ENCODE peak calls at places on chromosomes 11 and 22, in five cellular contexts. J, V, I, T and U are unnamed samples.

GRCh38 chr11:109062445-109062844 is 359.5 kb upstream of the C11orf87 start:
- DNase-seq in J (peak), V (no peak), I (peak), T (no peak), U (no peak)

GRCh38 chr22:44363214-44363979 is 50.6 kb upstream of the SHISAL1 start:
- DNase-seq in J (peak), V (no peak), I (peak), T (peak), U (no peak)

GRCh38 chr11:113256431-113257227 is 57.8 kb upstream of the TTC12 start:
- DNase-seq in J (no peak), V (no peak), I (no peak), T (no peak), U (no peak)

GRCh38 chr11:88337342-88338222 is at the start of gene CTSC:
- DNase-seq in J (peak), V (peak), I (peak), T (peak), U (peak)

GRCh38 chr11:94740083-94740974 is 27.8 kb upstream of the AMOTL1 start:
- DNase-seq in J (no peak), V (no peak), I (peak), T (no peak), U (peak)

GRCh38 chr11:116960916-116961315 is 123.5 kb upstream of the APOA1 start:
- DNase-seq in J (peak), V (no peak), I (peak), T (peak), U (no peak)

GRCh38 chr11:96237759-96238158 is 105.2 kb downstream of the MAML2 start:
- DNase-seq in J (no peak), V (no peak), I (peak), T (no peak), U (no peak)

GRCh38 chr11:122807731-122808485 is 30.4 kb upstream of the CRTAM start:
- DNase-seq in J (peak), V (no peak), I (no peak), T (no peak), U (no peak)

GRCh38 chr11:114149689-114150407 is 90.3 kb downstream of the ZBTB16 start:
- DNase-seq in J (no peak), V (no peak), I (peak), T (no peak), U (no peak)

GRCh38 chr11:12109591-12110196 is 696 bp upstream of the MICAL2 start:
- DNase-seq in J (no peak), V (no peak), I (no peak), T (no peak), U (no peak)

GRCh38 chr11:118090545-118091162 is 3.9 kb upstream of the SMIM35 start:
- DNase-seq in J (no peak), V (no peak), I (no peak), T (no peak), U (no peak)
- H2BK120ac ChIP-seq in J (no peak), V (no peak), I (no peak), T (no peak), U (no peak)

GRCh38 chr11:83158965-83159900 is 2.3 kb downstream of the PCF11 start:
- DNase-seq in J (no peak), V (no peak), I (no peak), T (no peak), U (no peak)

GRCh38 chr11:83156150-83156995 is 558 bp upstream of the PCF11 start:
- DNase-seq in J (peak), V (peak), I (peak), T (peak), U (peak)

GRCh38 chr11:83157755-83158473 is 983 bp downstream of the PCF11 start:
- DNase-seq in J (peak), V (no peak), I (peak), T (peak), U (peak)

GRCh38 chr11:83158474-83158786 is 1.5 kb downstream of the PCF11 start:
- DNase-seq in J (no peak), V (no peak), I (no peak), T (no peak), U (no peak)

GRCh38 chr11:83156996-83157754 is at the start of gene PCF11:
- DNase-seq in J (no peak), V (no peak), I (no peak), T (no peak), U (no peak)
- H3K14ac ChIP-seq in J (peak), V (no peak), I (peak), T (peak), U (peak)

GRCh38 chr11:67287355-67288197 is 1.5 kb upstream of the ANKRD13D start:
- DNase-seq in J (no peak), V (no peak), I (no peak), T (no peak), U (no peak)

GRCh38 chr11:67284811-67285540 is 4.1 kb upstream of the ANKRD13D start:
- DNase-seq in J (no peak), V (no peak), I (no peak), T (no peak), U (no peak)

GRCh38 chr11:67285541-67286498 is 3.3 kb upstream of the ANKRD13D start:
- DNase-seq in J (no peak), V (no peak), I (no peak), T (no peak), U (no peak)

GRCh38 chr11:67288198-67288451 is 978 bp upstream of the ANKRD13D start:
- DNase-seq in J (no peak), V (no peak), I (no peak), T (no peak), U (no peak)

DNA sequence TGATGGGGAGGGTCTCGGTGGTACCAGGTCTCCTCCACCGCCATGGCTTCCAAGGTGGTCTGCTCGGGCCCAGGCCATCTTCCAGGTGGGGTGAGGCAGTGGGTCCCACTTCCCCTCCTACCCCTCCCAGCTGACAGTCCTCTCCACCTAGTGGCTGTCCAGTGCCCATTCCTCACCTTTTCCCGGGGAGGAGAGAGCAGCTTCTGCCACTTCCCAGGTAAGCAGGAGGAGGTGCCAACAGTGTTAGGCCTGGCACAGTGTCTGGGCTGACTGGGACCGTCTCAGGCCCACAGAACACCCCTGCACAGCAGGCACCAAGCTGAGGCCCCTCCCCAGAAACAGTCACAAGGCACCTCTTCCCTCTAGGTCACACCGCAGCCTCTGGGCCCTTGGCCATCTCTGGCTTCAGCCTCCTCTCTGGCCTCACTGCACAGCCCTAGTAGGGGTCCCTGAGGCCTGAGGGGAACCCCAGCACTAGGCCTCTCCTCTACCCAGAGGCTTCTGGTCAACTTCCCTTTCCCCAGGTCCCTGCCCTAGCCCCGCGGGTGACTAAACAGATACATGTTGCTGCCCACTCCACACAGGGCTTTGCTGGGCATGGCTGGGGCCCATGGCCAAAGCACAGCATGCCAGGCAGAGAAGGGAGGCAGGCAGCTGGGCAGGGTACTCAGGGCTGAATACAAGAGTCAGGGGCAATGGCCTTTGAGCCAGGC is 2.3 kb upstream of the ANKRD13D start:
- DNase-seq in J (no peak), V (no peak), I (no peak), T (no peak), U (no peak)
- H3K4me3 ChIP-seq in J (no peak), V (no peak), I (no peak), T (no peak), U (no peak)

GRCh38 chr11:120403966-120404365 is 67.8 kb downstream of the ARHGEF12 start:
- DNase-seq in J (no peak), V (no peak), I (no peak), T (no peak), U (no peak)
- H2BK120ac ChIP-seq in J (no peak), V (no peak), I (no peak), T (no peak), U (no peak)

GRCh38 chr11:72793452-72794367 is at the start of gene STARD10:
- DNase-seq in J (peak), V (peak), I (peak), T (peak), U (peak)
- H3K14ac ChIP-seq in J (peak), V (no peak), I (peak), T (peak), U (peak)

GRCh38 chr11:65560555-65561418 is 2.6 kb upstream of the LTBP3 start:
- DNase-seq in J (peak), V (no peak), I (peak), T (no peak), U (no peak)
- H3K4me3 ChIP-seq in J (no peak), V (no peak), I (no peak), T (no peak), U (peak)

GRCh38 chr22:39999144-39999757 is 4.5 kb downstream of the FAM83F start:
- DNase-seq in J (peak), V (no peak), I (peak), T (no peak), U (no peak)
- H2BK120ac ChIP-seq in J (no peak), V (no peak), I (no peak), T (no peak), U (no peak)

GRCh38 chr11:36433896-36434295 is 76.2 kb downstream of the TRAF6 start:
- DNase-seq in J (no peak), V (no peak), I (no peak), T (no peak), U (no peak)

GRCh38 chr11:36432747-36433146 is 77.3 kb downstream of the TRAF6 start:
- DNase-seq in J (no peak), V (no peak), I (no peak), T (no peak), U (no peak)

GRCh38 chr11:36437413-36437812 is 72.7 kb downstream of the TRAF6 start:
- DNase-seq in J (no peak), V (no peak), I (no peak), T (no peak), U (no peak)

GRCh38 chr11:36436084-36436483 is 74.0 kb downstream of the TRAF6 start:
- DNase-seq in J (no peak), V (no peak), I (no peak), T (no peak), U (no peak)

GRCh38 chr11:36436589-36436988 is 73.5 kb downstream of the TRAF6 start:
- DNase-seq in J (no peak), V (no peak), I (no peak), T (no peak), U (no peak)
- H3K14ac ChIP-seq in J (no peak), V (no peak), I (no peak), T (no peak), U (no peak)

GRCh38 chr11:83862033-83862432 is 575.9 kb upstream of the CCDC90B start:
- DNase-seq in J (no peak), V (no peak), I (no peak), T (no peak), U (no peak)
- H3K4me3 ChIP-seq in J (no peak), V (no peak), I (no peak), T (no peak), U (no peak)

GRCh38 chr11:27200779-27201453 is 160.3 kb downstream of the BBOX1 start:
- DNase-seq in J (no peak), V (no peak), I (no peak), T (no peak), U (no peak)
- H2BK120ac ChIP-seq in J (no peak), V (no peak), I (no peak), T (peak), U (no peak)